ENCODE peak calls at places on chromosome 12, in seven cellular contexts. R is activated CD8-positive, alpha-beta memory T cell treated with anti-CD3 and anti-CD28 coated beads for 48 hours; J is omental fat pad; F is osteocyte; Q is epithelial cell of esophagus; Y is esophagus squamous epithelium; S is fibroblast of gingiva. D is an unnamed sample.

GRCh38 chr12:32302218-32302826 is 97.0 kb upstream of the FGD4 start:
- DNase-seq in F (no peak), S (peak), Q (peak), J (no peak), R (no peak), Y (no peak), D (no peak)

GRCh38 chr12:6827982-6828670 is at the start of gene P3H3:
- DNase-seq in Q (peak), F (no peak), S (peak), Y (no peak), R (no peak), J (no peak), D (no peak)

GRCh38 chr12:6769681-6770080 is 2.6 kb upstream of the LAG3 start:
- DNase-seq in J (no peak), Y (no peak), Q (no peak), F (no peak), S (no peak), R (no peak), D (no peak)

GRCh38 chr12:12718853-12719252 is 1.7 kb downstream of the CDKN1B start:
- DNase-seq in S (peak), Q (peak), Y (no peak), J (no peak), R (no peak), F (no peak), D (no peak)

GRCh38 chr12:79086546-79086945 is 222.0 kb downstream of the SYT1 start:
- DNase-seq in Q (no peak), F (no peak), Y (no peak), S (no peak), R (no peak), J (no peak), D (no peak)

GRCh38 chr12:112458751-112459150 is 40.0 kb downstream of the PTPN11 start:
- DNase-seq in Q (no peak), F (no peak), S (no peak), R (no peak), J (no peak), Y (no peak), D (no peak)

GRCh38 chr12:10409387-10409786 is at the start of gene KLRC4:
- DNase-seq in F (no peak), Q (peak), R (no peak), J (no peak), Y (no peak), S (peak), D (no peak)

GRCh38 chr12:27422697-27423096 is 23.8 kb upstream of the SMCO2 start:
- DNase-seq in F (no peak), Y (no peak), R (no peak), Q (no peak), S (no peak), J (no peak), D (no peak)

GRCh38 chr12:97877404-97877803 is 414.8 kb downstream of the RMST start:
- DNase-seq in Y (no peak), F (no peak), S (no peak), Q (no peak), R (no peak), J (no peak), D (no peak)

GRCh38 chr12:54479421-54479820 is 6.0 kb upstream of the GTSF1 start:
- DNase-seq in F (no peak), Y (no peak), Q (no peak), R (no peak), S (peak), J (no peak), D (no peak)

GRCh38 chr12:110170535-110171185 is 46.5 kb downstream of the IFT81 start:
- DNase-seq in J (no peak), Y (no peak), R (no peak), S (no peak), F (no peak), Q (no peak), D (no peak)

GRCh38 chr12:123571343-123571813 is 13.0 kb upstream of the TMED2 start:
- DNase-seq in F (no peak), J (peak), Y (no peak), Q (peak), R (no peak), S (peak), D (no peak)

GRCh38 chr12:107990325-107990724 is 138.8 kb upstream of the WSCD2 start:
- DNase-seq in Q (peak), R (no peak), J (no peak), S (no peak), F (no peak), Y (no peak), D (peak)

GRCh38 chr12:64531665-64532334 is 78.5 kb upstream of the RASSF3 start:
- DNase-seq in R (no peak), F (no peak), J (no peak), Q (no peak), S (no peak), Y (no peak), D (no peak)

GRCh38 chr12:84697141-84697540 is 215.5 kb downstream of the SLC6A15 start:
- DNase-seq in J (no peak), Y (no peak), S (no peak), R (no peak), F (no peak), Q (no peak), D (no peak)

GRCh38 chr12:27332407-27333310 is at the start of gene BMAL2:
- DNase-seq in F (peak), Y (no peak), Q (peak), S (peak), J (no peak), R (peak), D (no peak)

GRCh38 chr12:41681898-41682297 is 462.8 kb downstream of the GXYLT1 start:
- DNase-seq in S (no peak), Y (no peak), Q (no peak), J (no peak), R (no peak), F (no peak), D (no peak)

GRCh38 chr12:30909088-30909688 is 17.4 kb upstream of the TSPAN11 start:
- DNase-seq in F (no peak), J (no peak), S (no peak), R (no peak), Y (no peak), Q (no peak), D (no peak)

GRCh38 chr12:75960086-75960910 is 71.3 kb downstream of the PHLDA1 start:
- DNase-seq in J (no peak), Y (no peak), S (no peak), R (no peak), F (no peak), Q (no peak), D (no peak)

GRCh38 chr12:2805146-2805525 is 7.3 kb upstream of the ITFG2 start:
- DNase-seq in R (no peak), F (no peak), Q (no peak), S (no peak), J (no peak), Y (no peak), D (no peak)

D was measured in vagina.